ENCODE peak calls at places on chromosomes 13 and 19, in seven cellular contexts. P, H, K, U, V, X and N are unnamed samples.

GRCh38 chr19:11736696-11737095 is 2.0 kb downstream of the ZNF823 start:
- DNase-seq in K (no peak), H (peak), X (no peak), P (no peak), U (no peak), V (no peak), N (peak)

GRCh38 chr13:27022571-27023311 is 148.9 kb downstream of the USP12 start:
- DNase-seq in H (no peak), V (no peak), U (no peak), P (peak), K (peak), X (peak), N (no peak)

GRCh38 chr13:101127741-101128353 is 288.5 kb downstream of the NALCN start:
- DNase-seq in P (peak), X (peak), H (no peak), U (no peak), V (no peak), K (no peak), N (peak)

GRCh38 chr13:50457430-50458393 is 385.8 kb downstream of the DLEU7 start:
- DNase-seq in U (no peak), V (no peak), H (no peak), X (no peak), K (no peak), P (no peak), N (no peak)

GRCh38 chr13:37540228-37540627 is 58.3 kb downstream of the POSTN start:
- DNase-seq in H (no peak), V (no peak), X (no peak), K (no peak), U (no peak), P (no peak), N (no peak)

GRCh38 chr13:74479124-74479523 is 344.9 kb upstream of the KLF12 start:
- DNase-seq in X (no peak), U (no peak), K (no peak), V (no peak), H (no peak), P (no peak), N (no peak)

GRCh38 chr19:47766670-47767069 is 11.8 kb upstream of the SELENOW start:
- DNase-seq in X (no peak), U (no peak), P (no peak), V (no peak), K (no peak), H (no peak), N (no peak)

GRCh38 chr19:47429140-47429793 is 9.9 kb upstream of the MEIS3 start:
- DNase-seq in H (no peak), X (no peak), U (no peak), P (no peak), V (no peak), K (no peak), N (no peak)

GRCh38 chr13:38656699-38657098 is 30.2 kb upstream of the FREM2 start:
- DNase-seq in H (no peak), P (no peak), X (no peak), U (no peak), V (no peak), K (no peak), N (no peak)

GRCh38 chr13:98482476-98483444 is 94.1 kb downstream of the STK24 start:
- DNase-seq in P (no peak), V (peak), K (no peak), H (no peak), X (peak), U (peak), N (peak)

GRCh38 chr13:95226051-95226450 is 75.2 kb downstream of the ABCC4 start:
- DNase-seq in V (no peak), X (no peak), P (no peak), K (no peak), U (no peak), H (no peak), N (no peak)

GRCh38 chr13:65600702-65601101 is 1629.4 kb downstream of the PCDH9 start:
- DNase-seq in H (no peak), P (no peak), X (no peak), V (no peak), K (no peak), U (no peak), N (no peak)

GRCh38 chr13:26017932-26018690 is 33.7 kb downstream of the SHISA2 start:
- DNase-seq in V (no peak), H (no peak), P (no peak), K (no peak), U (no peak), X (no peak), N (no peak)

GRCh38 chr13:40539954-40540706 is 126.3 kb downstream of the FOXO1 start:
- DNase-seq in H (no peak), V (peak), P (peak), U (no peak), X (no peak), K (no peak), N (no peak)

GRCh38 chr13:96018135-96018534 is 35.1 kb downstream of the UGGT2 start:
- DNase-seq in U (no peak), V (no peak), H (no peak), P (no peak), X (no peak), K (no peak), N (no peak)

GRCh38 chr19:2796659-2797266 is 11.5 kb downstream of the THOP1 start:
- DNase-seq in U (no peak), V (no peak), P (no peak), X (no peak), K (no peak), H (no peak), N (no peak)

GRCh38 chr13:76349700-76350099 is 536.5 kb downstream of the KCTD12 start:
- DNase-seq in P (no peak), V (peak), K (no peak), H (no peak), U (no peak), X (no peak), N (no peak)

GRCh38 chr19:42199440-42200115 is 17.9 kb downstream of the DEDD2 start:
- DNase-seq in U (no peak), H (no peak), P (no peak), X (no peak), K (no peak), V (no peak), N (peak)

GRCh38 chr19:13959962-13960862 is 7.9 kb downstream of the DCAF15 start:
- DNase-seq in P (peak), X (no peak), H (no peak), V (no peak), U (no peak), K (no peak), N (no peak)

GRCh38 chr13:37934339-37935191 is 65.0 kb upstream of the TRPC4 start:
- DNase-seq in H (no peak), P (no peak), K (no peak), X (no peak), V (no peak), U (no peak), N (no peak)

GRCh38 chr19:30656520-30657100 is 284.4 kb downstream of the ZNF536 start:
- DNase-seq in P (no peak), X (no peak), H (no peak), K (no peak), V (no peak), U (no peak), N (no peak)

GRCh38 chr13:39451301-39451700 is 151.7 kb downstream of the LHFPL6 start:
- DNase-seq in U (no peak), K (no peak), H (no peak), X (no peak), V (peak), P (no peak), N (no peak)

GRCh38 chr19:56596676-56597075 is 1.6 kb downstream of the ZNF71 start:
- DNase-seq in U (no peak), H (no peak), P (no peak), V (no peak), K (no peak), X (no peak), N (no peak)

GRCh38 chr13:96090240-96091101 is 564 bp downstream of the HS6ST3 start:
- DNase-seq in P (no peak), X (peak), U (no peak), H (peak), V (no peak), K (peak), N (peak)

GRCh38 chr19:38831142-38831605 is 420 bp downstream of the ECH1 start:
- DNase-seq in X (peak), U (peak), P (peak), V (no peak), H (peak), K (peak), N (peak)

GRCh38 chr19:17420267-17420924 is 549 bp downstream of the MVB12A start:
- DNase-seq in P (no peak), V (no peak), H (peak), U (peak), X (peak), K (peak), N (peak)

GRCh38 chr19:14404322-14404721 is 14.8 kb downstream of the DDX39A start:
- DNase-seq in X (no peak), V (no peak), P (no peak), U (no peak), K (no peak), H (no peak), N (peak)

GRCh38 chr13:41960700-41961697 is at the start of gene VWA8:
- DNase-seq in P (peak), U (peak), K (peak), X (peak), V (peak), H (peak), N (peak)

GRCh38 chr13:26183416-26183815 is 38.7 kb downstream of the RNF6 start:
- DNase-seq in X (no peak), U (no peak), V (no peak), K (no peak), H (no peak), P (no peak), N (no peak)

GRCh38 chr13:26502826-26503225 is 54.7 kb upstream of the WASF3 start:
- DNase-seq in H (no peak), X (no peak), V (peak), K (no peak), P (no peak), U (no peak), N (no peak)

GRCh38 chr13:45310341-45311138 is 30.4 kb downstream of the TPT1 start:
- DNase-seq in P (no peak), K (no peak), U (no peak), H (no peak), X (no peak), V (no peak), N (no peak)

GRCh38 chr13:43730642-43731041 is 56.1 kb downstream of the ENOX1 start:
- DNase-seq in U (no peak), H (no peak), P (no peak), X (no peak), K (no peak), V (no peak), N (no peak)

GRCh38 chr19:56105090-56105701 is 15.9 kb downstream of the ZNF787 start:
- DNase-seq in U (peak), V (peak), X (peak), H (peak), P (peak), K (peak), N (peak)

GRCh38 chr13:74174810-74175209 is 40.6 kb upstream of the KLF12 start:
- DNase-seq in U (no peak), X (no peak), P (no peak), K (no peak), H (no peak), V (no peak), N (no peak)

GRCh38 chr19:48899781-48900476 is at the start of gene NUCB1:
- DNase-seq in P (peak), K (peak), U (peak), X (peak), H (peak), V (peak), N (peak)
- TF ChIP-seq CTCF in P (no peak), K (no peak), U (peak), X (peak), H (peak), V (peak), N (no peak)

GRCh38 chr19:46141421-46141820 is 6.6 kb upstream of the IGFL2 start:
- DNase-seq in K (no peak), V (no peak), P (no peak), H (no peak), X (no peak), U (no peak), N (no peak)
- TF ChIP-seq CTCF in K (no peak), V (no peak), P (no peak), H (no peak), X (no peak), U (no peak), N (no peak)

DNA sequence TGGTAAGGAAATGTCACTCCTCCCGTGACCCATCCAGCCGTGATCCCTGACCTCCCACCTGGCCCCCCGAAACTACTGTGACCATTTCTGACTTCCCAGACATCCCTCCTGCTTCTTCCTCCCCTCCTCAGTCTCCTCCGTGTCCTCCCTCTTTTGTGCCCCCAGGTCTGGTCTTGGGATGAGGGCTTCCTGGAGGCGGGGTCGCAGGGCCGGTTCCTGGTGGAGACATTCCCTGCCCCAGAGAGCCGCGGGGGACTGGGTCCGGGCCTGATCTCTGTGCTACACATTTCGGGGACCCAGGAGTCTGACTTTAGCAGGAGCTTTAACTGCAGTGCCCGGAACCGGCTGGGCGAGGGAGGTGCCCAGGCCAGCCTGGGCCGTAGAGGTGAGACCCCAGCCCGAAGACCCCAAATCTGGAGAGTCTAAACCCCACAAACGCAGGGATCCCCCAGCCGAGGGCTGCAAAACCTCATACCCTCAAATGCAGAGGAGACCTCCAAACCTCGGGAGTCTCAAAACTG is 5.0 kb downstream of the KIRREL2 start:
- DNase-seq in H (no peak), X (no peak), U (no peak), K (no peak), V (no peak), P (no peak), N (no peak)
- TF ChIP-seq CTCF in H (no peak), X (no peak), U (no peak), K (no peak), V (no peak), P (no peak), N (no peak)

GRCh38 chr19:869245-870177 is 10.0 kb downstream of the CFD start:
- DNase-seq in K (no peak), X (no peak), V (peak), H (peak), P (peak), U (no peak), N (no peak)

GRCh38 chr19:871446-872265 is 12.2 kb downstream of the CFD start:
- DNase-seq in V (no peak), P (no peak), X (peak), H (no peak), K (no peak), U (no peak), N (no peak)

GRCh38 chr19:870963-871401 is 11.5 kb downstream of the CFD start:
- DNase-seq in U (no peak), X (no peak), H (no peak), P (no peak), K (no peak), V (peak), N (no peak)

GRCh38 chr19:868458-869244 is 9.2 kb downstream of the CFD start:
- DNase-seq in X (no peak), P (no peak), V (no peak), U (no peak), H (no peak), K (no peak), N (no peak)

DNA sequence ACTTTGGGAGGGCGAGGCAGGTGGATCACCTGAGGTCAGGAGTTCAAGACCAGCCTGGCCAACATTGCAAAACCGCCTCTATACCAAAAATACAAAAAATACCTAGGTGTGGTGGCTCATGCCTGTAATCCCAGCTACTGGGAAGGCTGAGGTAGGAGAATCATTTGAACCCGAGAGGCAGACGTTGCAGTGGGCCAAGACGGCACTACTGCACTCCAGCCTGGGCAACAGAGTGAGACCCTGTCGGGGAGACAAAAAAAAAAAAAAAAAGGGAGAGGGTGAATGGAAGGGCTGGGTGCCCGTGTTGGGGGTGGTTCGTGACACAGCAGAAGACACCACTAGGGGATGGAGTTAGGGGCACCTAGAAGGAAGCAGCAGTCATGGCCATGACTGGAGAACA is 10.8 kb downstream of the CFD start:
- DNase-seq in H (no peak), K (no peak), V (no peak), X (no peak), U (no peak), P (no peak), N (no peak)
- TF ChIP-seq CTCF in H (no peak), K (no peak), V (no peak), X (no peak), U (no peak), P (no peak), N (no peak)

GRCh38 chr13:72953391-72953960 is 105.3 kb upstream of the KLF5 start:
- DNase-seq in V (no peak), K (no peak), P (no peak), X (no peak), U (peak), H (no peak), N (no peak)

GRCh38 chr13:72952529-72953141 is 106.2 kb upstream of the KLF5 start:
- DNase-seq in U (no peak), P (no peak), X (no peak), V (no peak), H (no peak), K (no peak), N (no peak)
- TF ChIP-seq CTCF in U (no peak), P (no peak), X (no peak), V (peak), H (no peak), K (no peak), N (no peak)